ENCODE peak calls at places on chromosomes 3 and 15, in five cellular contexts. F is IMR-90, B is HepG2, Q is esophagus squamous epithelium, P is GM12892. M is an unnamed sample.

GRCh38 chr15:45181491-45182285 is 6.1 kb downstream of the SHF start:
- DNase-seq in P (no peak), B (no peak), Q (no peak), F (no peak), M (no peak)

GRCh38 chr3:15292765-15293522 is 39.4 kb downstream of the SH3BP5 start:
- DNase-seq in B (no peak), F (peak; percentile 44), Q (no peak), P (no peak), M (no peak)

GRCh38 chr15:99125061-99125990 is 20.4 kb downstream of the SYNM start:
- DNase-seq in B (no peak), F (no peak), Q (no peak), P (no peak), M (no peak)

GRCh38 chr15:90869601-90870353 is 1.4 kb downstream of the FURIN start:
- DNase-seq in Q (no peak), F (peak; percentile 84), B (no peak), P (no peak), M (peak; percentile 50)

GRCh38 chr15:44796508-44796907 is 60.2 kb downstream of the TRIM69 start:
- DNase-seq in F (no peak), B (no peak), P (no peak), Q (no peak), M (no peak)

GRCh38 chr3:5305681-5305983 is 118.1 kb downstream of the EDEM1 start:
- DNase-seq in F (no peak), Q (no peak), P (no peak), B (no peak), M (no peak)

GRCh38 chr15:73794501-73795133 is 41.5 kb upstream of the INSYN1 start:
- DNase-seq in B (no peak), F (peak; percentile 29), Q (no peak), P (no peak), M (peak; percentile 30)

GRCh38 chr3:181739628-181740027 is 27.9 kb downstream of the SOX2 start:
- DNase-seq in P (no peak), F (no peak), Q (no peak), B (no peak), M (no peak)

GRCh38 chr15:88022711-88023110 is 233.8 kb downstream of the NTRK3 start:
- DNase-seq in P (no peak), Q (no peak), B (no peak), F (no peak), M (no peak)

GRCh38 chr3:158455406-158455805 is 115.6 kb upstream of the MLF1 start:
- DNase-seq in Q (no peak), P (no peak), F (no peak), B (no peak), M (no peak)

GRCh38 chr15:36517758-36518157 is 61.7 kb upstream of the CDIN1 start:
- DNase-seq in F (no peak), B (no peak), Q (no peak), P (no peak), M (no peak)

GRCh38 chr15:77144492-77145070 is 73.7 kb upstream of the TSPAN3 start:
- DNase-seq in Q (no peak), F (peak; percentile 97), P (no peak), B (no peak), M (peak; percentile 6)

GRCh38 chr3:175247629-175248028 is 388.5 kb downstream of the NAALADL2 start:
- DNase-seq in B (no peak), P (no peak), Q (no peak), F (no peak), M (no peak)

GRCh38 chr3:13707456-13707855 is 158.5 kb downstream of the FBLN2 start:
- DNase-seq in B (no peak), Q (no peak), F (no peak), P (no peak), M (no peak)

GRCh38 chr15:57445872-57446271 is 69.6 kb downstream of the CGNL1 start:
- DNase-seq in P (no peak), F (peak; percentile 13), B (no peak), Q (no peak), M (no peak)

GRCh38 chr3:195580733-195581443 is 2.9 kb downstream of the APOD start:
- DNase-seq in Q (no peak), F (peak; percentile 65), P (no peak), B (no peak), M (no peak)

GRCh38 chr15:52257734-52258062 is 37.9 kb downstream of the MYO5C start:
- DNase-seq in F (peak; percentile 13), P (no peak), Q (no peak), B (no peak), M (no peak)

GRCh38 chr3:151971814-151972579 is 98.6 kb downstream of the SUCNR1 start:
- DNase-seq in Q (no peak), P (no peak), F (peak; percentile 16), B (peak; percentile 22), M (no peak)

GRCh38 chr3:33035596-33035995 is 61.4 kb downstream of the GLB1 start:
- DNase-seq in B (no peak), P (no peak), Q (no peak), F (peak; percentile 70), M (peak; percentile 24)

GRCh38 chr3:84980011-84980410 is 21.2 kb downstream of the CADM2 start:
- DNase-seq in Q (no peak), P (no peak), F (no peak), B (no peak), M (no peak)

GRCh38 chr3:126994661-126995161 is 11.8 kb downstream of the PLXNA1 start:
- DNase-seq in P (no peak), B (no peak), Q (no peak), F (no peak), M (no peak)

GRCh38 chr15:88908697-88909621 is 4.2 kb downstream of the MFGE8 start:
- DNase-seq in Q (no peak), F (peak; percentile 73), P (no peak), B (no peak), M (no peak)

GRCh38 chr3:116815831-116816588 is 106.4 kb downstream of the TUSC7 start:
- DNase-seq in P (no peak), B (no peak), Q (no peak), F (peak; percentile 82), M (no peak)

GRCh38 chr3:12706504-12707253 is 42.8 kb upstream of the RAF1 start:
- DNase-seq in Q (no peak), F (peak; percentile 74), B (peak; percentile 79), P (peak; percentile 35), M (peak; percentile 55)

GRCh38 chr3:48507256-48508061 is 3.5 kb upstream of the SHISA5 start:
- DNase-seq in F (peak; percentile 67), Q (no peak), B (peak; percentile 74), P (peak; percentile 68), M (peak; percentile 88)

GRCh38 chr3:128800241-128801187 is 74.5 kb downstream of the RAB7A start:
- DNase-seq in Q (no peak), F (no peak), P (no peak), B (no peak), M (no peak)

GRCh38 chr3:127407026-127407939 is 119.4 kb upstream of the PRR20G start:
- DNase-seq in B (no peak), F (no peak), P (no peak), Q (no peak), M (no peak)

GRCh38 chr3:134822065-134822464 is 27.0 kb downstream of the EPHB1 start:
- DNase-seq in Q (no peak), P (no peak), B (no peak), F (no peak), M (no peak)

GRCh38 chr3:127486337-127486944 is 104.1 kb downstream of the TPRA1 start:
- DNase-seq in P (no peak), B (no peak), F (no peak), Q (no peak), M (no peak)

GRCh38 chr15:85800460-85801123 is 5.9 kb upstream of the KLHL25 start:
- DNase-seq in P (no peak), F (peak; percentile 61), Q (no peak), B (peak; percentile 78), M (peak; percentile 80)

GRCh38 chr3:52277972-52278509 is 408 bp downstream of the WDR82 start:
- DNase-seq in P (peak; percentile 62), Q (no peak), F (no peak), B (no peak), M (peak; percentile 50)

GRCh38 chr3:138381950-138382715 is 33.8 kb downstream of the MRAS start:
- DNase-seq in P (no peak), Q (no peak), B (peak; percentile 49), F (peak; percentile 45), M (no peak)

GRCh38 chr15:75669191-75669878 is 21.6 kb downstream of the SNX33 start:
- DNase-seq in B (no peak), P (no peak), Q (no peak), F (peak; percentile 62), M (no peak)

DNA sequence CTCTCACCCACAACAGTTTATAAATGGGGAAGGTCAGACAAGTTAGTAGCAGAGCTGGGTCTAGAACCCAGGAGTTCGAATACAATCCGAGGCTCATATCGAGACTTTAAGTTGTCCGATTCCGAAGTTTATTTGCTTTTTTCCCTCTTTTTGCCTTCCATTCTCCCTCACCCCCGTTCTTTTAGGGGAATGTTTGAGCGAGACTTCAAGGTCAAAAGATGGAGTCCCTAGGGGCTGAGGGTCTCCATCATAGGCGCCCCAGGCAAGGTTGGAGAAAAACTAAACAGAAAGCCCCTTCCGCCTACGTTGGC is 7.2 kb downstream of the BCL6 start:
- DNase-seq in B (no peak), P (no peak), F (no peak), Q (no peak), M (no peak)
- TF ChIP-seq POLR2A in B (no peak), P (no peak), F (no peak), Q (no peak), M (no peak)

GRCh38 chr3:194133661-194134230 is 2.2 kb upstream of the HES1 start:
- DNase-seq in F (peak; percentile 55), P (no peak), B (peak; percentile 87), Q (no peak), M (peak; percentile 61)
- TF ChIP-seq POLR2A in F (peak; percentile 42), P (no peak), B (no peak), Q (no peak), M (peak; percentile 19)

DNA sequence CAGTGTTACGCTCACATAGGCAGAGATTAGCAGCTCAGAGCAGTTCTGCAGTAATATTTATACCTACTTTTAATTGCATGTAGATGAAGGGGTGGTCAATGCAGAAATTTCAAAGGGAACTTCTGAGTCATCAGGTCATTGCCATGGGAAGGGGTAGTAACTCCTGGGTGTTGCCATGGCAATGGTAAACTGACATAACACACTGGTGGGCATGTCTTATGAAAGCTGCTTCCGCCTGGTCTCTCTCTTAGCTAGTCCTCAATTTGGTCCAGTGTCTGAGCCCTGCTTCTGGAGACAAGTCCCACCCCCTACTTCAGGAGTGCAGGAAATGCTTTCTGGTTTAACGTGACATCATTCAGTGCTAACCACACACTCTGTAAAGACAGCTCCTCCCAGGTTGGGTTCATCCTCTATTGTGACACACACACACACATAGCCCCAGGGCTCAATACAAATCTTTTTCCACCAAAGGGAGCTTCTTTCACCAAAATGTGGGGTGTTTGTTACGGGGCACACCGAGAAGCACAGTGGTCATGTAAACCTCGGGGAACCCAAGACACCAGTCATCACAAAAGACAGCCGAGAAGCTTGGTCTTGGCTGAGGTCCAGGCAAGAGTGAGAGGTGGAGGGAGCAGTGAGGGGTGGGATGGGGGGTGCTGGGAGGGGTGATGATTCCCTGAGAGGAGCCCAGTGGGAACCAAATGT is 74.5 kb downstream of the TLE3 start:
- DNase-seq in F (peak; percentile 75), B (no peak), P (no peak), Q (no peak), M (peak; percentile 41)
- TF ChIP-seq POLR2A in F (no peak), B (no peak), P (no peak), Q (no peak), M (no peak)

DNA sequence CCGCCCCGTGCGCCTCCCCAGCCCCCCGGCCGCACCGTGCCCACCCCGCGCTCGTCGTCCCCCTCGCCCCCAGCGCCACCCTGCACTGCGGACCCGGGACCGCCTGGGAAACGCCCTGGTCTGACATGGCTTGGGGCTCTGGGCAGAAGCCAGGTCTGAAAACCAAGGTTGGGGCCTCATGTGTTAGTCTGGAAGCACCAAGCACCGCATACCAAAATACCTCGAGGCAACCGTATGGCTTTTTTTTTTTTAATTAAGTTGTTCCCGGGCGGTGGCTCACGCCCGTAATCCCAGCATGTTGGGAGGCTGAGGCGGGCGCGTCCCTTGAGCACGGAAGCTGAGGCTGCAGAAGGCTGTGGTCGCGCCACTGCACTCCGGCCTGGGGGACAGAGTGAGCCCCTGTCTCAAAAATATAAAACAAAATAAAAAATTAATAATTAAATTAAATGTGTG is 91.5 kb upstream of the CHD2 start:
- DNase-seq in B (no peak), Q (no peak), F (peak; percentile 43), P (peak; percentile 56), M (no peak)
- TF ChIP-seq POLR2A in B (peak; percentile 0), Q (no peak), F (no peak), P (no peak), M (no peak)

M was measured in H54.